ENCODE peak calls at places on chromosomes 4 and X, in eight cellular contexts. S is OCI-LY7, M is sigmoid colon, B is brain microvascular endothelial cell, U is fibroblast of lung, E is kidney, V is WERI-Rb-1, H is HL-60. I is an unnamed sample.

GRCh38 chr4:186755550-186756519 is 32.2 kb upstream of the FAT1 start:
- DNase-seq in S (no peak), M (no peak), B (no peak), U (no peak), E (no peak), V (no peak), H (no peak), I (no peak)

GRCh38 chr4:18075823-18076433 is 54.4 kb upstream of the LCORL start:
- DNase-seq in S (peak), M (no peak), B (no peak), U (no peak), E (no peak), V (peak), H (peak), I (no peak)

GRCh38 chrX:52217494-52218160 is 32.9 kb downstream of the MAGED4 start:
- DNase-seq in S (peak), M (no peak), B (no peak), U (no peak), E (no peak), V (no peak), H (no peak), I (no peak)

GRCh38 chr4:119026662-119027444 is 108.8 kb upstream of the MYOZ2 start:
- DNase-seq in S (no peak), M (peak), B (no peak), U (no peak), E (no peak), V (no peak), H (no peak), I (no peak)

GRCh38 chrX:9739130-9739529 is 26.5 kb downstream of the GPR143 start:
- DNase-seq in S (no peak), M (no peak), B (no peak), U (no peak), E (no peak), V (no peak), H (no peak), I (no peak)

GRCh38 chrX:17944833-17945497 is 83.9 kb upstream of the RAI2 start:
- DNase-seq in S (peak), M (no peak), B (no peak), U (no peak), E (no peak), V (peak), H (peak), I (no peak)

GRCh38 chr4:33882246-33882990 is 2361.9 kb downstream of the ARAP2 start:
- DNase-seq in S (no peak), M (no peak), B (no peak), U (peak), E (no peak), V (no peak), H (no peak), I (no peak)

GRCh38 chr4:4457803-4458550 is 71.1 kb downstream of the NSG1 start:
- DNase-seq in S (no peak), M (no peak), B (peak), U (peak), E (no peak), V (no peak), H (no peak), I (no peak)

GRCh38 chr4:15162465-15163283 is 160.4 kb downstream of the CPEB2 start:
- DNase-seq in S (peak), M (no peak), B (no peak), U (no peak), E (no peak), V (no peak), H (peak), I (no peak)

GRCh38 chrX:105869676-105870075 is 47.3 kb downstream of the NRK start:
- DNase-seq in S (no peak), M (no peak), B (peak), U (peak), E (no peak), V (no peak), H (no peak), I (no peak)

GRCh38 chrX:28850955-28851354 is 263.7 kb downstream of the IL1RAPL1 start:
- DNase-seq in S (no peak), M (no peak), B (no peak), U (no peak), E (no peak), V (no peak), H (no peak), I (no peak)

GRCh38 chr4:150126880-150127236 is 48.6 kb downstream of the DCLK2 start:
- DNase-seq in S (no peak), M (no peak), B (peak), U (peak), E (no peak), V (no peak), H (no peak), I (no peak)

GRCh38 chrX:17007134-17007768 is 60.8 kb downstream of the REPS2 start:
- DNase-seq in S (peak), M (no peak), B (no peak), U (peak), E (no peak), V (peak), H (peak), I (no peak)

GRCh38 chr4:26839534-26839951 is 21.1 kb upstream of the STIM2 start:
- DNase-seq in S (no peak), M (no peak), B (no peak), U (peak), E (no peak), V (no peak), H (no peak), I (no peak)

GRCh38 chrX:2224597-2225235 is 276.1 kb downstream of the DHRSX start:
- DNase-seq in S (no peak), M (peak), B (no peak), U (no peak), E (no peak), V (no peak), H (no peak), I (no peak)

GRCh38 chr4:110865611-110866254 is 242.9 kb upstream of the PITX2 start:
- DNase-seq in S (no peak), M (no peak), B (peak), U (peak), E (no peak), V (no peak), H (no peak), I (no peak)

GRCh38 chr4:81404294-81404693 is 67.4 kb downstream of the RASGEF1B start:
- DNase-seq in S (no peak), M (no peak), B (no peak), U (no peak), E (no peak), V (peak), H (no peak), I (no peak)

GRCh38 chr4:25113915-25114904 is 46.0 kb downstream of the SEPSECS start:
- DNase-seq in S (no peak), M (no peak), B (peak), U (peak), E (no peak), V (no peak), H (no peak), I (no peak)

GRCh38 chr4:81466841-81467671 is 4.7 kb downstream of the RASGEF1B start:
- DNase-seq in S (peak), M (no peak), B (peak), U (peak), E (no peak), V (peak), H (peak), I (no peak)

GRCh38 chr4:38449506-38450174 is 214.4 kb upstream of the KLF3 start:
- DNase-seq in S (no peak), M (no peak), B (no peak), U (peak), E (no peak), V (no peak), H (no peak), I (no peak)

GRCh38 chr4:115110191-115111166 is 2.9 kb downstream of the NDST4 start:
- DNase-seq in S (no peak), M (no peak), B (peak), U (peak), E (no peak), V (no peak), H (no peak), I (no peak)

GRCh38 chr4:112321768-112322684 is 24.9 kb downstream of the ALPK1 start:
- DNase-seq in S (peak), M (peak), B (peak), U (peak), E (no peak), V (peak), H (peak), I (no peak)

GRCh38 chrX:84188320-84188834 is 378 bp upstream of the RPS6KA6 start:
- DNase-seq in S (no peak), M (peak), B (peak), U (peak), E (peak), V (peak), H (no peak), I (peak)

GRCh38 chr4:182145360-182145905 is 97.8 kb upstream of the TENM3 start:
- DNase-seq in S (no peak), M (no peak), B (no peak), U (peak), E (no peak), V (no peak), H (no peak), I (no peak)

GRCh38 chrX:118577041-118577440 is 81.4 kb downstream of the DOCK11 start:
- DNase-seq in S (no peak), M (peak), B (no peak), U (no peak), E (peak), V (no peak), H (no peak), I (peak)

GRCh38 chrX:41388543-41388942 is 54.6 kb downstream of the DDX3X start:
- DNase-seq in S (no peak), M (no peak), B (no peak), U (no peak), E (no peak), V (no peak), H (no peak), I (no peak)

GRCh38 chrX:67734111-67734753 is 190.4 kb downstream of the AR start:
- DNase-seq in S (peak), M (no peak), B (no peak), U (no peak), E (no peak), V (no peak), H (peak), I (no peak)

GRCh38 chrX:56792270-56793111 is 63.4 kb downstream of the NBDY start:
- DNase-seq in S (peak), M (peak), B (no peak), U (no peak), E (no peak), V (no peak), H (no peak), I (peak)

GRCh38 chr4:93835929-93836328 is 7.4 kb downstream of the ATOH1 start:
- DNase-seq in S (no peak), M (no peak), B (no peak), U (no peak), E (no peak), V (no peak), H (no peak), I (no peak)

GRCh38 chr4:146278986-146279385 is 64.6 kb downstream of the REELD1 start:
- DNase-seq in S (no peak), M (no peak), B (no peak), U (no peak), E (no peak), V (no peak), H (no peak), I (no peak)

DNA sequence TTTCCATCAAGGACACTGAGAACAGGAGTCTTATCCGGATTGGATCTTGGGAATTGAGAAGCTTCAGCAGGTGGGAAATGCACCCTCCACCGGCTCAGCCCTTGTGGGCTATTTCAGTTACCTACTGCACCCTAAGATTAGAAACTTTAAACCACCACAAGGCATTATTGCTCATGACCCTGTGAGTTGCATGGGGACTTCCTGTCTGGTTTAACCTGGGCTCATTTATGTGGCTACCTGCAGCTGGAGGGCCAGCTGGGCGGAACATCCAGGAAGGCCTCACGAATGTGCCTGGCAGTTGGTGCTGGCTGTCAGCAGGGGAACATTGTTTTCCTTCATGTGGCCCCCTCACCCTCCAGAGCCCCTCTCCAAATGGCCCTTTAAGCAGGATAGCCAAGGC is 164.1 kb downstream of the DEFB131A start:
- DNase-seq in S (peak), M (no peak), B (no peak), U (no peak), E (no peak), V (no peak), H (no peak), I (no peak)
- H3K27ac ChIP-seq in S (no peak), M (no peak), B (no peak), U (no peak), E (no peak), V (no peak), H (no peak), I (no peak)

GRCh38 chr4:87532109-87532508 is 2.9 kb upstream of the SPARCL1 start:
- DNase-seq in S (no peak), M (no peak), B (no peak), U (no peak), E (no peak), V (no peak), H (no peak), I (no peak)

GRCh38 chr4:87525636-87526035 is 3.5 kb downstream of the SPARCL1 start:
- DNase-seq in S (no peak), M (peak), B (no peak), U (peak), E (no peak), V (no peak), H (no peak), I (no peak)

GRCh38 chr4:87527446-87528240 is 1.5 kb downstream of the SPARCL1 start:
- DNase-seq in S (no peak), M (no peak), B (no peak), U (peak), E (no peak), V (no peak), H (no peak), I (no peak)

GRCh38 chr4:87530868-87531267 is 1.7 kb upstream of the SPARCL1 start:
- DNase-seq in S (no peak), M (peak), B (no peak), U (peak), E (no peak), V (no peak), H (no peak), I (no peak)

DNA sequence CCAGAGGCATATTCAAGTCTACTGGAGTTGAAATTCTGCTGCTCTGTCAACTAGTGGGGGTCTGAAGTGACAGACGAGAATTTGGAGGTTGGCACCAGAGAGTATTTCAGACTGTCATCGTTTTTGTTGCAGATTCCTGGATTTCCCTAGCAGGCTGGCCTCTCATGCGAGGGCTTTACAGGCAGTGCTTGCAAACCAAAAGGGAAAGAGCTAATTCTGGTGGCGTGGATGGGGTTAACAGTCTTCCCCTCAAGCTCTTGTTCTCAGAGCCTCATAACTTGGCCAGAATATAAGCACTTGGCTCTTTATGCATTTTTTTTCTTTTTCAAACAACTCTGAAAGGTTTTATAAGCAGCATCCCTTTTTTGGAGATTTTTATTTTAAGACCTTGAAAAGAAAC is at the start of gene SPARCL1:
- DNase-seq in S (no peak), M (peak), B (no peak), U (no peak), E (no peak), V (no peak), H (no peak), I (no peak)
- H3K4me3 ChIP-seq in S (no peak), M (peak), B (no peak), U (peak), E (peak), V (no peak), H (no peak), I (peak)

DNA sequence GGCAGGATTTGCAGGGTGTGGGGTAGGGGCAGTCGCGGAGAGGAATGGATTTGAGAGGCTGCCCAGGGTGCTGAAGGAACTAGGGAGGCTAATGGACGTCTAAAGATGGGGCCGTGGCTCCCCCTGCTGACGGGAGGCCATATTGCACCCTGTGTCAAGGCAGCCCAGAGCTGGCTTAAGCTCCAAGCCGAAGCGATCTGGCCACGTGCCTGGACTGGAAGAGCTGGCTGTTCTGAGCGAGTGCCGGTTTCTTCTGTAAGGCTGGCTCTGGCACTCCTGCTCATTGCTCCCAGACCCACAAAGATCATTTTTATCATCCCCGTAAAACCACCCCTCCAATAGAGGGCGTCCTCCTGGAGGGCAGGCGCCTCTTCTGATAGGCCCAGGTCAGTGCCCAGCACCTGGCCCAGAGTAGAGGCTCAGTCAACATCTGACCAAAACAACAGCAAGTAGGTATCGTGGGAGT is 5.6 kb downstream of the PNCK start:
- DNase-seq in S (peak), M (peak), B (peak), U (peak), E (peak), V (peak), H (peak), I (peak)
- TF ChIP-seq CTCF in S (peak), M (peak), B (peak), U (peak), E (peak), V (peak), H (peak), I (peak)

DNA sequence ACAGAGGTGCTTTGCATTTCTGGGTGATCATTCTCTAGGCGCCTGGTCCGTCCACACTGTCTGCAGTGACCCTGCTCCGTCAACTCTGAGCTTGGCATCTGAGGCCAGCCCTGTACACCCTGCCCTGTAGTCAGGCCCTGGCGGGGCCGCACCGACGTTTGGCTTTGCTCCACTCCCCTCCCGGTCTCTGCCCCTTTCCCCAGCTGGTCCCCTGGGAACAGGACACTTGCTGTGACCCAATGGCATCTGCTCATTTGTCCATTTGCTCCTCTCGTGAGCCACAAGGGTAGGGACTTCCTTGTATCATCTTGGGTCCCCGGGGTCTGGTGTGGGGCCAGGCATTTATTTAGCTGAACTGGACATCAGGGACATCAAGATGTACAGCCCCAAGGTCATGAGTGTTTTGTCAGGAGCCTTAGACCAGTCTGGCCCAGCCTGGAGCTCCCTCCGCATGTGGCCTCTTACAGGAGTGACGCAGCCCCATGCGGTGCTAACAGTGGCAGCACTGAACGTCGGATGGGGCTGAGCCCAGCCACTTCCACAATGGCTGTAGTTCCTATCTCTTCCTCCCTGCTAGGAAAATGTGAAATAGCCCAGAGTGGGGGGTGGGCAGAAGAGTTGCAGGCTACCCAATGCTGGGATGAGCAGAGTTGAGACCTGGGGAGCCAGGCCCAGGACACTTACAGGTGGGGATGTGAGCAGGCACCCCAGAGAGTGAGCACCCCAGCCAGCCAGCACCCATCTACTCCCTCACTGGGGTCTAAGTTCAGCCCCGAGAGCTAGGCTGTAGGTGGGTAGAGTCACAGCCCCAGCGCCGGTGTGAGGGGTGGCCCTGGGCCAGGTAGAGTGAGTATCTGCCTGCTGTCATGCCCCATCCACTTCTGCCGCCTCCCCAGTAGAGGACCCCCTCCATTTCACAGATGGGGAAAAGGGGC is 2.0 kb upstream of the SH3BP2 start:
- DNase-seq in S (no peak), M (peak), B (no peak), U (no peak), E (peak), V (no peak), H (peak), I (peak)
- H3K27ac ChIP-seq in S (no peak), M (peak), B (no peak), U (no peak), E (peak), V (no peak), H (peak), I (peak)